ENCODE peak calls at places on chromosomes 13 and 19, in nine cellular contexts. One of them, this sample, is unnamed.
A peak's percentile ranks its signal among the peaks of the same experiment; 100 is the strongest.

GRCh38 chr19:36421749-36422481 is 3.5 kb upstream of the ZFP82 start:
- DNase-seq in choroid plexus epithelial cell: no peak
- DNase-seq in fibroblast of the aortic adventitia: no peak
- DNase-seq in A549: no peak
- DNase-seq in Peyer's patch: no peak
- DNase-seq in H1: no peak
- DNase-seq in AG09309: no peak
- DNase-seq in NB4: no peak
- DNase-seq in ovary: no peak
- DNase-seq in this sample: no peak

GRCh38 chr13:106362637-106363036 is 172.8 kb downstream of the EFNB2 start:
- DNase-seq in choroid plexus epithelial cell: no peak
- DNase-seq in fibroblast of the aortic adventitia: no peak
- DNase-seq in A549: no peak
- DNase-seq in Peyer's patch: no peak
- DNase-seq in H1: no peak
- DNase-seq in AG09309: no peak
- DNase-seq in NB4: no peak
- DNase-seq in ovary: no peak
- DNase-seq in this sample: peak; percentile 72

GRCh38 chr19:29216021-29216420 is 3.1 kb upstream of the UQCRFS1 start:
- DNase-seq in choroid plexus epithelial cell: no peak
- DNase-seq in fibroblast of the aortic adventitia: no peak
- DNase-seq in A549: no peak
- DNase-seq in Peyer's patch: no peak
- DNase-seq in H1: no peak
- DNase-seq in AG09309: no peak
- DNase-seq in NB4: no peak
- DNase-seq in ovary: no peak
- DNase-seq in this sample: no peak

GRCh38 chr13:46297338-46297737 is 85.6 kb downstream of the LRRC63 start:
- DNase-seq in choroid plexus epithelial cell: peak; percentile 67
- DNase-seq in fibroblast of the aortic adventitia: peak; percentile 82
- DNase-seq in A549: no peak
- DNase-seq in Peyer's patch: no peak
- DNase-seq in H1: no peak
- DNase-seq in AG09309: no peak
- DNase-seq in NB4: no peak
- DNase-seq in ovary: no peak
- DNase-seq in this sample: no peak

GRCh38 chr13:74576504-74576903 is 442.3 kb upstream of the KLF12 start:
- DNase-seq in choroid plexus epithelial cell: no peak
- DNase-seq in fibroblast of the aortic adventitia: no peak
- DNase-seq in A549: no peak
- DNase-seq in Peyer's patch: no peak
- DNase-seq in H1: no peak
- DNase-seq in AG09309: no peak
- DNase-seq in NB4: no peak
- DNase-seq in ovary: no peak
- DNase-seq in this sample: no peak

GRCh38 chr19:19342086-19343015 is 21.7 kb downstream of the MAU2 start:
- DNase-seq in choroid plexus epithelial cell: peak; percentile 75
- DNase-seq in fibroblast of the aortic adventitia: peak; percentile 31
- DNase-seq in A549: peak; percentile 70
- DNase-seq in Peyer's patch: peak; percentile 37
- DNase-seq in H1: peak; percentile 71
- DNase-seq in AG09309: no peak
- DNase-seq in NB4: peak; percentile 75
- DNase-seq in ovary: no peak
- DNase-seq in this sample: peak; percentile 67

GRCh38 chr19:40592170-40592569 is 9.0 kb upstream of the LTBP4 start:
- DNase-seq in choroid plexus epithelial cell: peak; percentile 90
- DNase-seq in fibroblast of the aortic adventitia: peak; percentile 53
- DNase-seq in A549: peak; percentile 92
- DNase-seq in Peyer's patch: no peak
- DNase-seq in H1: no peak
- DNase-seq in AG09309: no peak
- DNase-seq in NB4: peak; percentile 53
- DNase-seq in ovary: no peak
- DNase-seq in this sample: peak; percentile 80

GRCh38 chr19:3369337-3370213 is 3.2 kb downstream of the NFIC start:
- DNase-seq in choroid plexus epithelial cell: peak; percentile 42
- DNase-seq in fibroblast of the aortic adventitia: no peak
- DNase-seq in A549: no peak
- DNase-seq in Peyer's patch: no peak
- DNase-seq in H1: no peak
- DNase-seq in AG09309: no peak
- DNase-seq in NB4: no peak
- DNase-seq in ovary: peak; percentile 58
- DNase-seq in this sample: peak; percentile 58

GRCh38 chr19:29371766-29372415 is 153.9 kb upstream of the VSTM2B start:
- DNase-seq in choroid plexus epithelial cell: no peak
- DNase-seq in fibroblast of the aortic adventitia: no peak
- DNase-seq in A549: no peak
- DNase-seq in Peyer's patch: no peak
- DNase-seq in H1: no peak
- DNase-seq in AG09309: no peak
- DNase-seq in NB4: no peak
- DNase-seq in ovary: no peak
- DNase-seq in this sample: no peak

GRCh38 chr13:97222934-97223710 is 989 bp downstream of the MBNL2 start:
- DNase-seq in choroid plexus epithelial cell: no peak
- DNase-seq in fibroblast of the aortic adventitia: peak; percentile 38
- DNase-seq in A549: no peak
- DNase-seq in Peyer's patch: no peak
- DNase-seq in H1: no peak
- DNase-seq in AG09309: no peak
- DNase-seq in NB4: no peak
- DNase-seq in ovary: no peak
- DNase-seq in this sample: no peak

GRCh38 chr13:50209646-50210045 is 194.4 kb downstream of the KCNRG start:
- DNase-seq in choroid plexus epithelial cell: peak; percentile 63
- DNase-seq in fibroblast of the aortic adventitia: no peak
- DNase-seq in A549: no peak
- DNase-seq in Peyer's patch: no peak
- DNase-seq in H1: no peak
- DNase-seq in AG09309: no peak
- DNase-seq in NB4: peak; percentile 30
- DNase-seq in ovary: no peak
- DNase-seq in this sample: no peak

GRCh38 chr13:40193290-40194203 is 472.9 kb downstream of the FOXO1 start:
- DNase-seq in choroid plexus epithelial cell: no peak
- DNase-seq in fibroblast of the aortic adventitia: peak; percentile 84
- DNase-seq in A549: no peak
- DNase-seq in Peyer's patch: no peak
- DNase-seq in H1: no peak
- DNase-seq in AG09309: no peak
- DNase-seq in NB4: no peak
- DNase-seq in ovary: no peak
- DNase-seq in this sample: no peak

GRCh38 chr19:17259934-17260333 is 4.6 kb downstream of the USHBP1 start:
- DNase-seq in choroid plexus epithelial cell: no peak
- DNase-seq in fibroblast of the aortic adventitia: no peak
- DNase-seq in A549: no peak
- DNase-seq in Peyer's patch: no peak
- DNase-seq in H1: no peak
- DNase-seq in AG09309: no peak
- DNase-seq in NB4: no peak
- DNase-seq in ovary: no peak
- DNase-seq in this sample: no peak

GRCh38 chr13:49635599-49636433 is 7.5 kb downstream of the ARL11 start:
- DNase-seq in choroid plexus epithelial cell: peak; percentile 86
- DNase-seq in fibroblast of the aortic adventitia: peak; percentile 67
- DNase-seq in A549: no peak
- DNase-seq in Peyer's patch: peak; percentile 26
- DNase-seq in H1: peak; percentile 33
- DNase-seq in AG09309: no peak
- DNase-seq in NB4: no peak
- DNase-seq in ovary: peak; percentile 43
- DNase-seq in this sample: peak; percentile 43

GRCh38 chr13:110327036-110327790 is 20.1 kb downstream of the COL4A2 start:
- DNase-seq in choroid plexus epithelial cell: peak; percentile 84
- DNase-seq in fibroblast of the aortic adventitia: no peak
- DNase-seq in A549: no peak
- DNase-seq in Peyer's patch: no peak
- DNase-seq in H1: no peak
- DNase-seq in AG09309: no peak
- DNase-seq in NB4: no peak
- DNase-seq in ovary: no peak
- DNase-seq in this sample: no peak

GRCh38 chr13:76884571-76885202 is 1.5 kb downstream of the KCTD12 start:
- DNase-seq in choroid plexus epithelial cell: peak; percentile 60
- DNase-seq in fibroblast of the aortic adventitia: peak; percentile 67
- DNase-seq in A549: no peak
- DNase-seq in Peyer's patch: no peak
- DNase-seq in H1: no peak
- DNase-seq in AG09309: no peak
- DNase-seq in NB4: peak; percentile 41
- DNase-seq in ovary: peak; percentile 34
- DNase-seq in this sample: peak; percentile 49

GRCh38 chr19:8046569-8047165 is 5.9 kb upstream of the CCL25 start:
- DNase-seq in choroid plexus epithelial cell: no peak
- DNase-seq in fibroblast of the aortic adventitia: no peak
- DNase-seq in A549: no peak
- DNase-seq in Peyer's patch: no peak
- DNase-seq in H1: no peak
- DNase-seq in AG09309: no peak
- DNase-seq in NB4: no peak
- DNase-seq in ovary: no peak
- DNase-seq in this sample: no peak

GRCh38 chr19:8045872-8046568 is 6.5 kb upstream of the CCL25 start:
- DNase-seq in choroid plexus epithelial cell: no peak
- DNase-seq in fibroblast of the aortic adventitia: no peak
- DNase-seq in A549: no peak
- DNase-seq in Peyer's patch: no peak
- DNase-seq in H1: no peak
- DNase-seq in AG09309: no peak
- DNase-seq in NB4: no peak
- DNase-seq in ovary: no peak
- DNase-seq in this sample: no peak

GRCh38 chr19:8052464-8052859 is at the start of gene CCL25:
- DNase-seq in choroid plexus epithelial cell: no peak
- DNase-seq in fibroblast of the aortic adventitia: no peak
- DNase-seq in A549: no peak
- DNase-seq in Peyer's patch: no peak
- DNase-seq in H1: no peak
- DNase-seq in AG09309: no peak
- DNase-seq in NB4: no peak
- DNase-seq in ovary: no peak
- DNase-seq in this sample: no peak

GRCh38 chr19:8054169-8054568 is 1.6 kb downstream of the CCL25 start:
- DNase-seq in choroid plexus epithelial cell: no peak
- DNase-seq in fibroblast of the aortic adventitia: no peak
- DNase-seq in A549: no peak
- DNase-seq in Peyer's patch: no peak
- DNase-seq in H1: no peak
- DNase-seq in AG09309: no peak
- DNase-seq in NB4: no peak
- DNase-seq in ovary: no peak
- DNase-seq in this sample: no peak

GRCh38 chr19:8050274-8051096 is 2.1 kb upstream of the CCL25 start:
- DNase-seq in choroid plexus epithelial cell: peak; percentile 74
- DNase-seq in fibroblast of the aortic adventitia: peak; percentile 45
- DNase-seq in A549: peak; percentile 94
- DNase-seq in Peyer's patch: peak; percentile 92
- DNase-seq in H1: peak; percentile 100
- DNase-seq in AG09309: no peak
- DNase-seq in NB4: peak; percentile 99
- DNase-seq in ovary: peak; percentile 55
- DNase-seq in this sample: peak; percentile 36
- H3K4me3 ChIP-seq in choroid plexus epithelial cell: peak overlapping the region; percentile 14
- H3K4me3 ChIP-seq in fibroblast of the aortic adventitia: no peak overlapping the region
- H3K4me3 ChIP-seq in A549: peak overlapping the region; percentile 48
- H3K4me3 ChIP-seq in Peyer's patch: peak overlapping the region; percentile 59
- H3K4me3 ChIP-seq in H1: peak overlapping the region; percentile 45
- H3K4me3 ChIP-seq in AG09309: no peak overlapping the region
- H3K4me3 ChIP-seq in NB4: peak overlapping the region; percentile 54
- H3K4me3 ChIP-seq in ovary: no peak overlapping the region
- H3K4me3 ChIP-seq in this sample: no peak overlapping the region

DNA sequence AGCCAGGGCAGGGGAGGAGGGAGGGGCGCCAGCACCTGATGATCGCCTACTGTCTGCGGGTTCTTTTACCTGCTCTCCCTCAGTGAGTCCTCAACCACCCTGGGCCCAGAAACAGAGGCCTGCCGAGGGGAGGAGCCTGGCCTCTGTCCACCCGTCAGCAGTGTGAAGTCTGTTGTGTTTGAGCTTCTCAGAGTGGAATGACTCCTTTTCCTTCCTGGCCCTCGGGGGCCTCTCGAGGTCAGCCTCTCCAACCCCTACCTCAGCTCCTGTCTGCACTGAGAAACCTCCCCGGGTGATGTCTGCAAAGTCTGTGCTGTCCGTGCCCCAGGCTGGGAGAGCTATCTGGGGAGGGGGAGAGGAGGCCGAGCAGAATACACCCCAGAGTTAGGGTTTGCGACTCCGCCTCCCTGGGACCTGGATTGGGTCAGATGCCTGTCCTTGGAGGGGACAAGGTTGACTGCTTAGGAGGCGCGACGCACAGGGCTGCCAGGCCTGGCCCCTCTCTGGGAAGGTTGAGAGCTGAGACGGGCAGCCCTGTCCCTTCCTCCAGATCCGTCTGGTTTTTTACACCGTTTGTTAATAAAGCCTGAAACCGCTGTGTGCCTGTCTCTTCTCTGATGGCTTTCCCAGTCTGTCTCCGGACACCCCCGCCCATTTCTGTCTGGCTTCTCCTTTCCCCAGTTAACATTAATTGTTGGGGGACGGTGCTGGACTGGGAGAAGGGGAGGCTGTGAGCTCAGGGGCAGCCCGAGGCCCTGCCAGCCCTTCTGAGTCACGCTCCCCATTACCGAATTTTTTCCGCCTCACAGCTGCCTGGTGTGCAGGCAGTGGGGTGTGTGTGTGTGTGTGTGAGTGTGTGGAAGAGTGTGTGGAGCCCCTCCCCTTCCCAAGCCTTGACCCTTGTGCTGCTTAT is 1.0 kb upstream of the SSC5D start:
- DNase-seq in choroid plexus epithelial cell: peak; percentile 96
- DNase-seq in fibroblast of the aortic adventitia: peak; percentile 96
- DNase-seq in A549: peak; percentile 77
- DNase-seq in Peyer's patch: no peak
- DNase-seq in H1: no peak
- DNase-seq in AG09309: peak; percentile 93
- DNase-seq in NB4: peak; percentile 23
- DNase-seq in ovary: peak; percentile 93
- DNase-seq in this sample: peak; percentile 87
- H3K4me3 ChIP-seq in choroid plexus epithelial cell: peak overlapping the region; percentile 34
- H3K4me3 ChIP-seq in fibroblast of the aortic adventitia: peak overlapping the region; percentile 81
- H3K4me3 ChIP-seq in A549: peak overlapping the region; percentile 5
- H3K4me3 ChIP-seq in Peyer's patch: no peak overlapping the region
- H3K4me3 ChIP-seq in H1: no peak overlapping the region
- H3K4me3 ChIP-seq in AG09309: peak overlapping the region; percentile 21
- H3K4me3 ChIP-seq in NB4: no peak overlapping the region
- H3K4me3 ChIP-seq in ovary: peak overlapping the region; percentile 5
- H3K4me3 ChIP-seq in this sample: no peak overlapping the region

GRCh38 chr13:111548301-111548700 is 227.9 kb downstream of the TEX29 start:
- DNase-seq in choroid plexus epithelial cell: no peak
- DNase-seq in fibroblast of the aortic adventitia: no peak
- DNase-seq in A549: no peak
- DNase-seq in Peyer's patch: no peak
- DNase-seq in H1: no peak
- DNase-seq in AG09309: no peak
- DNase-seq in NB4: no peak
- DNase-seq in ovary: no peak
- DNase-seq in this sample: no peak
- H3K4me3 ChIP-seq in choroid plexus epithelial cell: no peak overlapping the region
- H3K4me3 ChIP-seq in fibroblast of the aortic adventitia: no peak overlapping the region
- H3K4me3 ChIP-seq in A549: no peak overlapping the region
- H3K4me3 ChIP-seq in Peyer's patch: no peak overlapping the region
- H3K4me3 ChIP-seq in H1: no peak overlapping the region
- H3K4me3 ChIP-seq in AG09309: no peak overlapping the region
- H3K4me3 ChIP-seq in NB4: no peak overlapping the region
- H3K4me3 ChIP-seq in ovary: no peak overlapping the region
- H3K4me3 ChIP-seq in this sample: no peak overlapping the region

GRCh38 chr19:43984687-43985000 is 656 bp downstream of the ZNF155 start:
- DNase-seq in choroid plexus epithelial cell: peak; percentile 11
- DNase-seq in fibroblast of the aortic adventitia: no peak
- DNase-seq in A549: no peak
- DNase-seq in Peyer's patch: no peak
- DNase-seq in H1: no peak
- DNase-seq in AG09309: no peak
- DNase-seq in NB4: no peak
- DNase-seq in ovary: no peak
- DNase-seq in this sample: no peak
- H3K4me3 ChIP-seq in choroid plexus epithelial cell: peak overlapping the region; percentile 87
- H3K4me3 ChIP-seq in fibroblast of the aortic adventitia: peak overlapping the region; percentile 91
- H3K4me3 ChIP-seq in A549: peak overlapping the region; percentile 67
- H3K4me3 ChIP-seq in Peyer's patch: peak overlapping the region; percentile 77
- H3K4me3 ChIP-seq in H1: peak overlapping the region; percentile 82
- H3K4me3 ChIP-seq in AG09309: peak overlapping the region; percentile 66
- H3K4me3 ChIP-seq in NB4: peak overlapping the region; percentile 80
- H3K4me3 ChIP-seq in ovary: peak overlapping the region; percentile 71
- H3K4me3 ChIP-seq in this sample: peak overlapping the region; percentile 96

This sample was measured in epithelial cell of esophagus.